ENCODE peak calls at places on chromosomes 16 and 17, in ten cellular contexts. K is aorta; Y is body of pancreas; N is CD8-positive, alpha-beta T cell; R is right cardiac atrium; Q is HepG2; F is right lobe of liver; C is left lung; A is heart left ventricle; G is upper lobe of right lung. B is an unnamed sample.

GRCh38 chr16:19346335-19346922 is 60.9 kb downstream of the CLEC19A start:
- ATAC-seq in Q (no peak), R (no peak), K (no peak), C (no peak), G (no peak), N (no peak), Y (no peak), A (no peak), F (no peak), B (no peak)

GRCh38 chr16:88698694-88699045 is 7.5 kb downstream of the RNF166 start:
- ATAC-seq in A (no peak), K (no peak), R (no peak), Y (no peak), Q (no peak), N (no peak), C (no peak), G (no peak), F (no peak), B (no peak)

GRCh38 chr17:4520881-4521600 is 22.4 kb downstream of the SPNS2 start:
- ATAC-seq in R (no peak), A (peak; percentile 54), K (no peak), G (peak; percentile 85), F (no peak), Y (peak; percentile 82), C (peak; percentile 85), Q (no peak), N (no peak), B (peak; percentile 64)

GRCh38 chr16:87764600-87765472 is 950 bp downstream of the KLHDC4 start:
- ATAC-seq in C (no peak), F (no peak), G (no peak), A (peak; percentile 6), Y (no peak), R (no peak), N (peak; percentile 50), K (no peak), Q (peak; percentile 20), B (no peak)

GRCh38 chr16:3112881-3113574 is 642 bp downstream of the ZNF205 start:
- ATAC-seq in C (peak; percentile 9), Y (peak; percentile 5), K (no peak), A (peak; percentile 8), N (no peak), F (peak; percentile 9), Q (peak; percentile 43), G (no peak), R (no peak), B (peak; percentile 7)

GRCh38 chr16:71610936-71611871 is 14.8 kb upstream of the MARVELD3 start:
- ATAC-seq in Y (peak; percentile 96), N (peak; percentile 97), F (peak; percentile 99), C (peak; percentile 99), A (peak; percentile 83), R (peak; percentile 89), G (peak; percentile 99), Q (peak; percentile 96), K (peak; percentile 80), B (peak; percentile 61)

GRCh38 chr17:69223809-69224208 is 4.8 kb downstream of the ABCA10 start:
- ATAC-seq in N (no peak), A (no peak), C (no peak), Q (peak; percentile 58), G (no peak), F (no peak), K (no peak), Y (no peak), R (no peak), B (no peak)

GRCh38 chr16:54939537-54940278 is 9.0 kb downstream of the IRX5 start:
- ATAC-seq in K (peak; percentile 21), A (no peak), G (peak; percentile 8), F (no peak), R (no peak), N (no peak), Y (no peak), C (no peak), Q (no peak), B (no peak)

GRCh38 chr17:39579318-39580081 is 28.2 kb downstream of the NEUROD2 start:
- ATAC-seq in A (peak; percentile 75), C (no peak), R (peak; percentile 69), K (no peak), G (peak; percentile 42), Y (peak; percentile 30), N (no peak), F (no peak), Q (no peak), B (no peak)

GRCh38 chr16:901715-902601 is 68.8 kb downstream of the LMF1 start:
- ATAC-seq in F (peak; percentile 28), Y (no peak), R (peak; percentile 79), Q (peak; percentile 88), A (peak; percentile 54), G (peak; percentile 25), C (no peak), K (no peak), N (no peak), B (no peak)

GRCh38 chr16:48596326-48596725 is 13.7 kb downstream of the N4BP1 start:
- ATAC-seq in N (peak; percentile 55), F (no peak), C (peak; percentile 74), R (no peak), Q (no peak), G (peak; percentile 62), Y (no peak), A (peak; percentile 56), K (no peak), B (no peak)

GRCh38 chr17:40181205-40181604 is 3.9 kb downstream of the RAPGEFL1 start:
- ATAC-seq in C (no peak), R (no peak), A (no peak), K (no peak), G (no peak), N (no peak), F (no peak), Y (no peak), Q (no peak), B (no peak)

GRCh38 chr17:2172447-2172938 is 117.6 kb downstream of the HIC1 start:
- ATAC-seq in Q (no peak), A (peak; percentile 29), G (peak; percentile 15), R (peak; percentile 36), F (no peak), N (no peak), Y (peak; percentile 56), K (peak; percentile 45), C (peak; percentile 35), B (peak; percentile 13)

GRCh38 chr16:81752225-81752875 is 26.7 kb upstream of the PLCG2 start:
- ATAC-seq in Y (no peak), A (peak; percentile 91), N (no peak), F (peak; percentile 90), C (peak; percentile 91), Q (peak; percentile 60), K (peak; percentile 76), G (peak; percentile 97), R (peak; percentile 78), B (peak; percentile 74)

DNA sequence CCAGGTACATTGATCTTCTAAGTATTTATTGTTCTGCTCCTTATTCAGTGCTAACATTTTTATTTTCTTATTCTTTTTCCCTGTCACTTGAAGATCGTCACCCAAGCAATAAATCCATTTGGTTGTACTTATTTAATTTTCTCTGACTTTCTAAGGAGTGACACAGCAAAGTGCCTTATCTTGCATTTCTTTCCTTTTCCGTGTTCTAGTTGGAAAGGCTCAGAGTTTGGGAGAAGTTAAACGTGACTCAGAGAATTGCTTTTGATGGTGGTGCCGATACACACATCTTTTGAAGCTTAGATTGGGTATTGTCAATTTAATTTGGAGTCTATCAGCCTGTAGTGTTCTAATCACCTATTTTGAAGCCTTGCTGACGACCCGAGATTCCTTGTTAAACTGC is 72.0 kb downstream of the PITPNC1 start:
- ATAC-seq in G (no peak), C (no peak), A (no peak), N (no peak), F (no peak), Q (no peak), Y (no peak), R (no peak), K (no peak), B (no peak)
- H3K4me1 ChIP-seq in G (peaks cover 7% of the 10 kb centered on the region), C (peaks cover 18% of the 10 kb centered on the region), A (peaks cover 4% of the 10 kb centered on the region), N (peaks cover 95% of the 10 kb centered on the region), F (no peaks in the 10 kb centered on the region), Q (peaks cover 20% of the 10 kb centered on the region), Y (peaks cover 8% of the 10 kb centered on the region), R (no peaks in the 10 kb centered on the region), K (no peaks in the 10 kb centered on the region), B (peaks cover 6% of the 10 kb centered on the region)

DNA sequence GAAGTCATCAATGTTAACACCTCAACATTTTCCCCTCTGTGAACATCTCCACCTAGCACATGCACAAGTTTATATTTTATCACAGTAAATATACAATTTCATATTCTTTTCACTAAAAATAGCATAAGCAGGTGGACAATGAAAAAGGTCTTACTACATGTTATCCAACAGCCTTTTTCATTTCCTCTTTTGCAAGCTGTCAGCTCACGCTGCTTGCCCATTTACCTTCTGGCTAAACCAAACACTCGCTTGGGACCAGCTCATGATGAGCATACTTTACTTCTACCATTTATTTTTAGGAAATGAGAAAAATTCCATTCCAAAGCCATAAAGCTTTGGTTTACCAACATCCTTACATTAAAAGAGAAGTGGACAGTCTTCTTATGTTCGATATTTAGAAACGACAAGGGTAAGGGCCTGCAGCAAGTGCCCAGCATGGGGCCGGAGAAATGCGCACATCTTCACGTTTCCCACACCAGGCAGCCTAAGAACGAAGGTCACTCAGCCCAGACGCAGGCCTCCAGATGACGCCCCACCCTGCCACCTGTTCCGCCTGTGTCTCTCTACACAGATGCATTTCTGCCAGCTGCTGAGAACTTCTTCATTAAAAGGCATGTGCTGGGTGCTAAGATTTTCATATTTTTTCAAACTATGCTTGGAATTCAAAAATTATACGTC is 13.9 kb downstream of the SNN start:
- ATAC-seq in C (no peak), N (no peak), Y (peak; percentile 41), Q (no peak), A (no peak), K (no peak), F (no peak), G (no peak), R (no peak), B (peak; percentile 2)
- H3K27ac ChIP-seq in C (no peak overlapping the region), N (no peak overlapping the region), Y (no peak overlapping the region), Q (no peak overlapping the region), A (peak overlapping the region; percentile 26), K (no peak overlapping the region), F (no peak overlapping the region), G (no peak overlapping the region), R (peak overlapping the region; percentile 28), B (peak overlapping the region; percentile 59)

DNA sequence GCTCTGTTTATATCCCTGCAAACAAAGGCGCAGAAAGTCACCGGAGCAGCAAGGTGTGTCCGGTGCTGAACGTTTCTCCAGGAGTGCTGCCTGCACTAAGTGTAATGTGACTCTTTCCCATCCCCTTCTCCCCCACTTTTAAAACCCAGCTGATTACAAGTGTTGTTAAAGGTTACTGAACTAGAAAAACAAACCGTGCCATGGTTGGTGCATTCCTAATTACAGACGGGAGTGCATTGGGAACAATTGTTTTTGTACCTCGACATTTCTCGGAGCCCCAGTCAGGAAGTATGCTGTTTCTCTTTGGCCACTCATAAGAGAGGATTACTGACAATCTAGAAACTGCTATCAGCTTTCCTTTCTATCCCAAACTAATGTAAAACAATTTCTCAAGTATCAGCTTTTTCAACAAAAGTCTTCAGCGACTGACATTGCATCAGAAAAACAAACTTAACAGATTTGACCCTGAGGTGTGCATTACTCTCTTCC is 441.0 kb upstream of the SALL1 start:
- ATAC-seq in A (no peak), G (no peak), C (peak; percentile 49), R (no peak), Y (no peak), F (peak; percentile 61), N (no peak), K (no peak), Q (no peak), B (no peak)
- H3K4me3 ChIP-seq in A (no peak overlapping the region), G (no peak overlapping the region), C (no peak overlapping the region), R (no peak overlapping the region), Y (no peak overlapping the region), F (peak overlapping the region; percentile 25), N (no peak overlapping the region), K (no peak overlapping the region), Q (no peak overlapping the region), B (no peak overlapping the region)

DNA sequence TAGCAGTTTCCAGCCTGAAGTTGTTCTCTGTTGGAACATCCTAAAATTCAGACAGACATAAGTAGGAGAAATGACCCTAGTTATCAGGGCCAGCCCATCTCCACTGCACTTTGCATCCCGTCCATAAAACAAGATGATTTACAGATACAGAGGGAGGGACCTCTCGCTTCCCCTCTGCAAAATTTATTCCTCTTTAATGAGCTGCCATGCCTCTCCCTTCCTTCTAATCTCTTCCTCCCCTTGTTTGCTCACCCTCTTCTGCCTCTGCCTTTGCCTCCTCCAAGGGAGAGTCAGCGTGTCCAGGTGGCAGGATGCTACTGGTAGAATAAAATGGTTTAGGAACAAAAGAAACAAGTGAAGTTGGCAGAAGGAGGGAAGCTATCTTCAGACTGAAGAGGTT is 351.3 kb downstream of the SOX9 start:
- ATAC-seq in N (no peak), Q (no peak), Y (no peak), C (no peak), G (no peak), R (no peak), A (no peak), K (no peak), F (no peak), B (no peak)
- H3K4me1 ChIP-seq in N (no peaks in the 10 kb centered on the region), Q (peaks cover 87% of the 10 kb centered on the region), Y (peaks cover 39% of the 10 kb centered on the region), C (no peaks in the 10 kb centered on the region), G (no peaks in the 10 kb centered on the region), R (no peaks in the 10 kb centered on the region), A (no peaks in the 10 kb centered on the region), K (no peaks in the 10 kb centered on the region), F (no peaks in the 10 kb centered on the region), B (no peaks in the 10 kb centered on the region)

B was measured in gastroesophageal sphincter.